ENCODE peak calls at places on chromosomes 13 and 19, in five cellular contexts. Y, N, D, C and M are unnamed samples.

GRCh38 chr19:609001-609340 is 19.3 kb downstream of the HCN2 start:
- DNase-seq in D (no peak), Y (no peak), N (no peak), C (peak), M (no peak)

GRCh38 chr13:74289861-74290260 is 155.7 kb upstream of the KLF12 start:
- DNase-seq in D (no peak), Y (no peak), N (no peak), C (no peak), M (no peak)

GRCh38 chr13:27171244-27171829 is at the start of gene USP12:
- DNase-seq in D (no peak), Y (peak), N (peak), C (no peak), M (peak)

GRCh38 chr19:11187409-11187808 is 9.9 kb downstream of the KANK2 start:
- DNase-seq in N (no peak), D (no peak), Y (no peak), C (no peak), M (no peak)

GRCh38 chr19:3466630-3467029 is 13.7 kb downstream of the SMIM24 start:
- DNase-seq in Y (no peak), N (no peak), D (no peak), C (no peak), M (no peak)

GRCh38 chr13:51997641-51998330 is 13.5 kb downstream of the ATP7B start:
- DNase-seq in C (no peak), Y (no peak), N (no peak), D (no peak), M (no peak)

GRCh38 chr13:27632214-27632613 is 10.5 kb downstream of the POLR1D start:
- DNase-seq in Y (no peak), N (no peak), C (no peak), D (no peak), M (no peak)

GRCh38 chr13:39803851-39804250 is 148.4 kb downstream of the COG6 start:
- DNase-seq in D (no peak), N (no peak), C (no peak), Y (no peak), M (no peak)